ENCODE peak calls at places on chromosomes 7 and 10, in six cellular contexts. P is sigmoid colon, R is stomach, E is suprapubic skin, D is H1, X is upper lobe of left lung. N is an unnamed sample.

GRCh38 chr7:44269417-44269816 is 56.0 kb downstream of the CAMK2B start:
- DNase-seq in P (no peak), R (no peak), E (no peak), D (no peak), X (no peak), N (no peak)

GRCh38 chr7:150876817-150877526 is 24.7 kb downstream of the AOC1 start:
- DNase-seq in P (peak; percentile 78), R (peak; percentile 57), E (peak; percentile 80), D (peak; percentile 62), X (no peak), N (peak; percentile 90)

GRCh38 chr10:29105516-29106215 is 183.2 kb upstream of the LYZL1 start:
- DNase-seq in P (no peak), R (no peak), E (no peak), D (no peak), X (no peak), N (no peak)

GRCh38 chr10:46520381-46520780 is 36.1 kb downstream of the GPRIN2 start:
- DNase-seq in P (peak; percentile 63), R (peak; percentile 22), E (peak; percentile 55), D (no peak), X (peak; percentile 20), N (no peak)

GRCh38 chr7:12300415-12300814 is 89.3 kb downstream of the TMEM106B start:
- DNase-seq in P (no peak), R (no peak), E (no peak), D (no peak), X (no peak), N (no peak)

GRCh38 chr10:52779541-52780390 is 7.2 kb upstream of the MBL2 start:
- DNase-seq in P (no peak), R (peak; percentile 67), E (no peak), D (peak; percentile 73), X (peak; percentile 37), N (peak; percentile 91)

GRCh38 chr7:31373337-31374289 is 33.1 kb upstream of the NEUROD6 start:
- DNase-seq in P (no peak), R (peak; percentile 43), E (no peak), D (peak; percentile 56), X (no peak), N (no peak)

GRCh38 chr10:52701647-52702046 is 70.9 kb downstream of the MBL2 start:
- DNase-seq in P (no peak), R (no peak), E (no peak), D (no peak), X (no peak), N (no peak)

GRCh38 chr7:46532571-46532970 is 611.5 kb upstream of the IGFBP3 start:
- DNase-seq in P (no peak), R (no peak), E (no peak), D (no peak), X (no peak), N (no peak)

GRCh38 chr10:74612195-74612594 is 214.2 kb upstream of the KAT6B start:
- DNase-seq in P (no peak), R (no peak), E (no peak), D (no peak), X (no peak), N (no peak)

GRCh38 chr10:17075510-17075909 is 54.1 kb downstream of the CUBN start:
- DNase-seq in P (no peak), R (no peak), E (no peak), D (no peak), X (no peak), N (no peak)

GRCh38 chr7:7221602-7222038 is 39.3 kb downstream of the C1GALT1 start:
- DNase-seq in P (no peak), R (no peak), E (no peak), D (no peak), X (no peak), N (no peak)

GRCh38 chr7:130242198-130243014 is 24.3 kb upstream of the CPA2 start:
- DNase-seq in P (no peak), R (peak; percentile 49), E (no peak), D (no peak), X (peak; percentile 47), N (no peak)

GRCh38 chr7:30470163-30470770 is 8.3 kb downstream of the NOD1 start:
- DNase-seq in P (peak; percentile 74), R (no peak), E (no peak), D (no peak), X (peak; percentile 72), N (no peak)

GRCh38 chr7:74099031-74099430 is 15.4 kb downstream of the LIMK1 start:
- DNase-seq in P (no peak), R (no peak), E (no peak), D (no peak), X (no peak), N (no peak)

GRCh38 chr7:101832205-101832631 is 14.8 kb downstream of the CUX1 start:
- DNase-seq in P (peak; percentile 34), R (no peak), E (no peak), D (no peak), X (peak; percentile 12), N (no peak)

GRCh38 chr7:101828308-101829020 is 11.0 kb downstream of the CUX1 start:
- DNase-seq in P (peak; percentile 57), R (no peak), E (no peak), D (no peak), X (peak; percentile 12), N (no peak)

GRCh38 chr7:101829856-101830255 is 12.4 kb downstream of the CUX1 start:
- DNase-seq in P (no peak), R (no peak), E (no peak), D (no peak), X (no peak), N (no peak)

GRCh38 chr7:101826081-101826835 is 8.8 kb downstream of the CUX1 start:
- DNase-seq in P (peak; percentile 30), R (no peak), E (no peak), D (no peak), X (no peak), N (no peak)

DNA sequence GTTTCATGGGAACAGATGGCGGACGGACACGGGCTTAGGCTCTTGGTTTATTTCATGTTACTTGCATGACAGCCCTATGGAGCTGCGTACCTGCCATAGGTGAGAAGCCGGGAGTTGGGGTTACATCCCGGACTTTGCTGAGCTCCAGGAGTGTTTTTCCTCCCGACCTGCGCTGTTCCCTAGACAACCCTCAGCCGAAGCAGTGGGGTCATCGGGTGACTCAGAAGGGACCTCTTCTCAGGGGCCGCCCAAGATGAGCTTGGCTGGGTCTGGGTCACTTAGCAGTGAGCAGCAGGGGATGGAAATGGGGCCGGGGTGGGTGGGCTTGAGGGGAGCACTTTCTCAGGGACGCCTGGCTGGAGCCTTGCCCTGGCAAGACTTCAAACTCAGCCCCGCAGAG is 11.9 kb downstream of the CUX1 start:
- DNase-seq in P (peak; percentile 54), R (no peak), E (no peak), D (no peak), X (peak; percentile 10), N (no peak)
- H3K4me1 ChIP-seq in P (peaks cover 37% of the 10 kb centered on the region), R (no peaks in the 10 kb centered on the region), E (no peaks in the 10 kb centered on the region), D (peaks cover 2% of the 10 kb centered on the region), X (no peaks in the 10 kb centered on the region), N (peaks cover 21% of the 10 kb centered on the region)

DNA sequence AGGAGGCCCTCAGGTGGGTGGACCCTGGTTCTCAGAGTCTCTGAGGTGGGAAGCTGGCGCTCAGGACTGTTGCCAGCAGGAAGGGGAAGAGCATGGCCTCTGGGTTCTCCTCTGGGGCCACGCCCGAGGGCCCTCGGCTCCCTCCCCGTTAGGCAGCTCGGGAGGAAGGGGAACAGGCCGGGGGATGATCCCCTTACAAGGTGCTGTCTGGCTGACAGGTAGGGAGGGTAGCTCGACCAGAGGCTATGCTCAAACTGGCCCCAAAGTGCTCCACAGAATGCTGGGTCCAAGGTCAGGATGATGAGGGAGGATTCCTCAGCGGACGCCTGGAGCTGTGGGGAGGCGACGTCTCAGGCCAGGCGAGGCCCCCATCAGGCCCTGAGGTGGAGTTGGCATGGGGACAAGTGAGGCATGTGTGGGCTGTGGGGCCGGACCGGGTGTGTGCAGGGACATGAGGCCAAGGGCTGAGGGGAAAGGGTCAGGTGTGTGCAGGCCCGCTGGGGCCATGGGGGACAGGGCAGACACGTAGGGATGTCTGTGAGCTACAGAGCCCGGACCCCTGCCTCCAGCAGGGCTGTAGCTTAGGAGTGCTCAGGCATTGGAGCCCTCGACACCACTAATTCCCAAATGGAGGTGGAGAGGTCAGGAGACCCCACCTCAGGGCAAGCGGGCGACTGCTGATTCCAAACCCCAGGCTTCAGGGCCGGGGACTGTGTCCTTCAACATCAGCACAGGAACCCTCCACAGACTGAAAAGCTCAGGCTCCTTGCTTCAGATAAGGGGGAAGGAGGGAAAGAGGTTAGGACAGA is 17.1 kb downstream of the POLL start:
- DNase-seq in P (no peak), R (no peak), E (peak; percentile 68), D (no peak), X (no peak), N (no peak)
- TF ChIP-seq POLR2A in P (no peak), R (no peak), E (no peak), D (no peak), X (no peak), N (no peak)

GRCh38 chr10:118442032-118442431 is 99.9 kb upstream of the FAM204A start:
- DNase-seq in P (no peak), R (no peak), E (no peak), D (no peak), X (no peak), N (peak; percentile 79)

GRCh38 chr10:118447478-118447877 is 105.4 kb upstream of the FAM204A start:
- DNase-seq in P (peak; percentile 77), R (no peak), E (peak; percentile 84), D (no peak), X (no peak), N (peak; percentile 84)

GRCh38 chr10:118448744-118449143 is 106.6 kb upstream of the FAM204A start:
- DNase-seq in P (no peak), R (no peak), E (no peak), D (no peak), X (no peak), N (peak; percentile 77)

GRCh38 chr10:118444016-118444415 is 101.9 kb upstream of the FAM204A start:
- DNase-seq in P (no peak), R (no peak), E (no peak), D (no peak), X (no peak), N (no peak)

GRCh38 chr10:118445535-118445934 is 103.4 kb upstream of the FAM204A start:
- DNase-seq in P (no peak), R (no peak), E (no peak), D (no peak), X (no peak), N (no peak)
- TF ChIP-seq POLR2AphosphoS5 in P (no peak), R (no peak), E (no peak), D (no peak), X (no peak), N (no peak)

DNA sequence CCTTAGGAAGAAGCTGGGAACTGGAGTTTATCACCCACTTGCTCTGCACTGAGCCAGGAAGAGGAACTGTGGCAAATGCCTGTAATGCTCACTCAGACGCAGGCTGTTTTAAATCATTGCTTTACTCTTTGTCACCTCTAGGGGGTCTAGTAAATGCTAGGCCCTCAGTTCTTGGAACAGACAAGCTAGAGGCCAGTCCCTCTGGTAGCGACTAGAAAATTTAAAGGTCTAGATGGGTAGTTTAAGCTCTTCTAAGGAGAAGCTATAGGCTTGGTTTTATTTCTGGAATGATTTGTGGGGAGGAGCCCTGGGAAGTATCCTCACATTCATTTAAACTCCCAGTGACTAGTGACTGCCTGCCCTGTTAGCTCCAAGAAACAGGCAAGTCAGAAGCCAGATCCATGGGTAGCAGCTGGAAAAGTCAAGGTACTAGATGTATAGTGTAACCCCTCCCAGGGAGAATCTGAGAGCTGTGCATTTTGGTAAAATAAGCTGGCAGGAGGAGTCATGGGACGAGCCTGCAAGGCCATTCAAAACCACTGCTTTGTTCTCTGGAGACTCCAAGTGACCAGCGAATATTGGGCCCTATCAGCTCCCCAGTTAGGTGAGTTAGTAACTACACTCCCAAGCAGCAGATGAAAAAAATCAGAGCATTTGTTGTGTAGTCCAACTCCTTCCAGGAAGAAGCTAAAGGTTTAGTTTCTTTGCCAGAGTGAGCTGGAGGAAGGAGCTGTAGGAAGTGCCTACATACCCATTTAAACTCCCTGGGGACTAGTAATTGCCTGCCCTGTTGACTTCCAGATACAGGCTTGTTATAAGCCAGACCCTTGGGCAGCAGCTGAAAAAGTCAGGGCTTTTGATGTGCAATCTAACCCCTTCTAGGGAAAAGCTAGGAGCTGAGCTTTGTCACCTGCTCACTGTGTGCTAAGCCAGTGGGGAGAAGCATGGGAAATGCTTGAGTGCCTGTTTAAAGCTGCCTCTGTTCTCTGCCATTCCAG is 68.9 kb downstream of the DYNC1I1 start:
- DNase-seq in P (no peak), R (no peak), E (no peak), D (no peak), X (no peak), N (no peak)
- H3K4me1 ChIP-seq in P (no peaks in the 10 kb centered on the region), R (no peaks in the 10 kb centered on the region), E (no peaks in the 10 kb centered on the region), D (peaks cover 9% of the 10 kb centered on the region), X (no peaks in the 10 kb centered on the region), N (no peaks in the 10 kb centered on the region)

N was measured in esophagus muscularis mucosa.